ENCODE peak calls at places on chromosomes 7 and 10, in four cellular contexts. One of them, this sample, is unnamed.

GRCh38 chr7:1890289-1891235 is 220.5 kb downstream of the ELFN1 start:
- DNase-seq in foreskin keratinocyte: no peak
- DNase-seq in testis: no peak
- DNase-seq in fibroblast of lung: no peak
- DNase-seq in this sample: no peak

GRCh38 chr10:97331304-97331703 is 3.2 kb downstream of the FRAT2 start:
- DNase-seq in testis: no peak
- DNase-seq in foreskin keratinocyte: no peak
- DNase-seq in fibroblast of lung: no peak
- DNase-seq in this sample: no peak

GRCh38 chr10:132861884-132862461 is 76.0 kb upstream of the NKX6-2 start:
- DNase-seq in fibroblast of lung: no peak
- DNase-seq in testis: no peak
- DNase-seq in foreskin keratinocyte: no peak
- DNase-seq in this sample: no peak

GRCh38 chr10:13612654-13613373 is 26.0 kb downstream of the PRPF18 start:
- DNase-seq in testis: no peak
- DNase-seq in foreskin keratinocyte: no peak
- DNase-seq in fibroblast of lung: no peak
- DNase-seq in this sample: no peak

GRCh38 chr7:75054744-75055527 is 18.7 kb downstream of the RCC1L start:
- DNase-seq in testis: no peak
- DNase-seq in foreskin keratinocyte: no peak
- DNase-seq in fibroblast of lung: peak
- DNase-seq in this sample: peak

GRCh38 chr7:4880218-4880617 is 3.3 kb downstream of the RADIL start:
- DNase-seq in testis: no peak
- DNase-seq in foreskin keratinocyte: no peak
- DNase-seq in fibroblast of lung: no peak
- DNase-seq in this sample: no peak

GRCh38 chr7:36487756-36488336 is 98.2 kb downstream of the ANLN start:
- DNase-seq in testis: peak
- DNase-seq in fibroblast of lung: peak
- DNase-seq in foreskin keratinocyte: peak
- DNase-seq in this sample: peak

GRCh38 chr7:131341690-131342089 is 14.0 kb downstream of the MKLN1 start:
- DNase-seq in foreskin keratinocyte: no peak
- DNase-seq in testis: no peak
- DNase-seq in fibroblast of lung: no peak
- DNase-seq in this sample: no peak

GRCh38 chr10:69335063-69335587 is 56.8 kb downstream of the HK1 start:
- DNase-seq in fibroblast of lung: peak
- DNase-seq in testis: peak
- DNase-seq in foreskin keratinocyte: no peak
- DNase-seq in this sample: peak

GRCh38 chr7:112869111-112869774 is 79.0 kb upstream of the TMEM168 start:
- DNase-seq in foreskin keratinocyte: no peak
- DNase-seq in testis: peak
- DNase-seq in fibroblast of lung: peak
- DNase-seq in this sample: peak

GRCh38 chr7:158054081-158054480 is 533.5 kb downstream of the PTPRN2 start:
- DNase-seq in foreskin keratinocyte: no peak
- DNase-seq in fibroblast of lung: no peak
- DNase-seq in testis: no peak
- DNase-seq in this sample: no peak

GRCh38 chr7:17402628-17403278 is 104.3 kb downstream of the AHR start:
- DNase-seq in testis: peak
- DNase-seq in fibroblast of lung: no peak
- DNase-seq in foreskin keratinocyte: no peak
- DNase-seq in this sample: no peak

GRCh38 chr10:58951750-58952149 is 224.7 kb upstream of the PHYHIPL start:
- DNase-seq in fibroblast of lung: no peak
- DNase-seq in foreskin keratinocyte: no peak
- DNase-seq in testis: no peak
- DNase-seq in this sample: peak

GRCh38 chr10:60566027-60566575 is 176.4 kb upstream of the ANK3 start:
- DNase-seq in testis: no peak
- DNase-seq in fibroblast of lung: no peak
- DNase-seq in foreskin keratinocyte: no peak
- DNase-seq in this sample: no peak

GRCh38 chr10:5891009-5891408 is 966 bp downstream of the FBH1 start:
- DNase-seq in foreskin keratinocyte: no peak
- DNase-seq in fibroblast of lung: no peak
- DNase-seq in testis: no peak
- DNase-seq in this sample: peak

GRCh38 chr10:28937959-28938358 is 260.6 kb downstream of the BAMBI start:
- DNase-seq in foreskin keratinocyte: no peak
- DNase-seq in fibroblast of lung: no peak
- DNase-seq in testis: no peak
- DNase-seq in this sample: no peak

GRCh38 chr10:119302591-119303253 is 95.4 kb downstream of the GRK5 start:
- DNase-seq in testis: no peak
- DNase-seq in foreskin keratinocyte: no peak
- DNase-seq in fibroblast of lung: no peak
- DNase-seq in this sample: no peak

GRCh38 chr10:33041783-33042437 is 83.9 kb upstream of the ITGB1 start:
- DNase-seq in testis: no peak
- DNase-seq in fibroblast of lung: no peak
- DNase-seq in foreskin keratinocyte: no peak
- DNase-seq in this sample: no peak

GRCh38 chr10:102670871-102671434 is 26.7 kb downstream of the TRIM8 start:
- DNase-seq in testis: no peak
- DNase-seq in fibroblast of lung: no peak
- DNase-seq in foreskin keratinocyte: no peak
- DNase-seq in this sample: no peak

GRCh38 chr7:159175792-159176191 is 31.1 kb upstream of the VIPR2 start:
- DNase-seq in fibroblast of lung: no peak
- DNase-seq in foreskin keratinocyte: no peak
- DNase-seq in testis: no peak
- DNase-seq in this sample: no peak

GRCh38 chr7:117010375-117011133 is 57.3 kb downstream of the ST7 start:
- DNase-seq in foreskin keratinocyte: no peak
- DNase-seq in testis: no peak
- DNase-seq in fibroblast of lung: no peak
- DNase-seq in this sample: no peak

GRCh38 chr10:49827297-49827696 is 65.2 kb upstream of the OGDHL start:
- DNase-seq in fibroblast of lung: no peak
- DNase-seq in testis: no peak
- DNase-seq in foreskin keratinocyte: no peak
- DNase-seq in this sample: no peak

DNA sequence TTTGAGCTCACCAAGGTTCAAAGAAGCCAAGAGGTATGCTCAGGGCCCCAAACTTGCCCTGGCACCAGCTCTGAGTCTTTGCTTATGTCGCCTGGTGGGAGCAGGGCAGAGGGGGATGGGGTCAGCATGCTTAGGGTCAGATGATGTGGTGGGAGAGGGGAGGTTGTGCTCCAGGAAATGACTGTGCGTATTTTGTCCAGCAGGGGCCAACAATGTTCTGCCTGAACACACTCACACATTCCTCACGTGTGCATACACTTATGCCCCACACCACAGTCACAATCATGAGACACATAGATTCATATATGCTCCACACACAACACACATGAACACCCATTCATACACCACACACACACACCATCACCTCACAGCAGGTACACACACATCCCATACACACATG is 4.4 kb upstream of the RAMP3 start:
- DNase-seq in foreskin keratinocyte: no peak
- DNase-seq in testis: no peak
- DNase-seq in fibroblast of lung: no peak
- DNase-seq in this sample: no peak
- TF ChIP-seq CTCF in foreskin keratinocyte: no peak
- TF ChIP-seq CTCF in testis: no peak
- TF ChIP-seq CTCF in fibroblast of lung: no peak
- TF ChIP-seq CTCF in this sample: no peak

GRCh38 chr7:122068046-122068445 is 76.0 kb downstream of the AASS start:
- DNase-seq in foreskin keratinocyte: no peak
- DNase-seq in testis: no peak
- DNase-seq in fibroblast of lung: no peak
- DNase-seq in this sample: no peak
- TF ChIP-seq CTCF in foreskin keratinocyte: no peak
- TF ChIP-seq CTCF in testis: no peak
- TF ChIP-seq CTCF in fibroblast of lung: no peak
- TF ChIP-seq CTCF in this sample: no peak

GRCh38 chr10:34824870-34825269 is 9.8 kb upstream of the PARD3 start:
- DNase-seq in foreskin keratinocyte: no peak
- DNase-seq in fibroblast of lung: no peak
- DNase-seq in testis: no peak
- DNase-seq in this sample: no peak
- TF ChIP-seq CTCF in foreskin keratinocyte: peak
- TF ChIP-seq CTCF in fibroblast of lung: peak
- TF ChIP-seq CTCF in testis: no peak
- TF ChIP-seq CTCF in this sample: peak

GRCh38 chr10:86291616-86292340 is 74.8 kb downstream of the GRID1 start:
- DNase-seq in testis: peak
- DNase-seq in fibroblast of lung: no peak
- DNase-seq in foreskin keratinocyte: no peak
- DNase-seq in this sample: no peak
- TF ChIP-seq CTCF in testis: no peak
- TF ChIP-seq CTCF in fibroblast of lung: no peak
- TF ChIP-seq CTCF in foreskin keratinocyte: no peak
- TF ChIP-seq CTCF in this sample: no peak

DNA sequence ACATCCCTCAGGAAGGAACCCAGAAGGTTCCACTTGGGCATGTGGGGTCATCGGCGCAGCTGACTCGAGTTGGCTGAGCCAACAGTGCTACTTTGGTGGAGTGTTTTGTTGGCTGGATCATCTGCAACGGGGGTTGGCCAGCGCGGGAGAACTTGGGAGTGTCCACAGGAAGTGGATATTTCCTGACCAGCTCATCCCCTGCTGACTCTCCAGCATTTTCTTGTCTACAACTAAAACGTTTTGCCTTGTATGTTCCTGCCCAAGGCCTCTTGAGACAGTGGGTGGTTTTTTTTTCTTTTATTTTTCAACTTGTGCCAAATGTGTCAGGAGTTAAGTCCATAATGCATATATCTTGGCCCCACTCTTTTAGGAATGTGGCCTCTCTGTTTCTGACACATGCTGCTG is 208.6 kb downstream of the ZNF365 start:
- DNase-seq in fibroblast of lung: peak
- DNase-seq in foreskin keratinocyte: no peak
- DNase-seq in testis: peak
- DNase-seq in this sample: peak
- TF ChIP-seq CTCF in fibroblast of lung: no peak
- TF ChIP-seq CTCF in foreskin keratinocyte: no peak
- TF ChIP-seq CTCF in testis: no peak
- TF ChIP-seq CTCF in this sample: no peak

GRCh38 chr7:127546313-127546712 is 39.1 kb downstream of the GCC1 start:
- DNase-seq in testis: no peak
- DNase-seq in fibroblast of lung: no peak
- DNase-seq in foreskin keratinocyte: no peak
- DNase-seq in this sample: no peak

GRCh38 chr7:127551941-127552340 is 33.5 kb downstream of the GCC1 start:
- DNase-seq in fibroblast of lung: no peak
- DNase-seq in testis: no peak
- DNase-seq in foreskin keratinocyte: no peak
- DNase-seq in this sample: no peak

GRCh38 chr7:127550247-127550646 is 35.1 kb downstream of the GCC1 start:
- DNase-seq in testis: no peak
- DNase-seq in foreskin keratinocyte: no peak
- DNase-seq in fibroblast of lung: no peak
- DNase-seq in this sample: no peak
- TF ChIP-seq CTCF in testis: no peak
- TF ChIP-seq CTCF in foreskin keratinocyte: peak
- TF ChIP-seq CTCF in fibroblast of lung: peak
- TF ChIP-seq CTCF in this sample: peak

GRCh38 chr10:124560377-124560776 is 98.8 kb downstream of the LHPP start:
- DNase-seq in foreskin keratinocyte: no peak
- DNase-seq in fibroblast of lung: peak
- DNase-seq in testis: peak
- DNase-seq in this sample: peak
- TF ChIP-seq CTCF in foreskin keratinocyte: no peak
- TF ChIP-seq CTCF in fibroblast of lung: no peak
- TF ChIP-seq CTCF in testis: no peak
- TF ChIP-seq CTCF in this sample: no peak

GRCh38 chr10:91412688-91413087 is 2.5 kb downstream of the HECTD2 start:
- DNase-seq in fibroblast of lung: no peak
- DNase-seq in foreskin keratinocyte: no peak
- DNase-seq in testis: no peak
- DNase-seq in this sample: no peak

GRCh38 chr10:91409869-91410637 is at the start of gene HECTD2:
- DNase-seq in foreskin keratinocyte: no peak
- DNase-seq in fibroblast of lung: peak
- DNase-seq in testis: peak
- DNase-seq in this sample: peak

GRCh38 chr10:91409069-91409868 is 875 bp upstream of the HECTD2 start:
- DNase-seq in fibroblast of lung: peak
- DNase-seq in testis: peak
- DNase-seq in foreskin keratinocyte: peak
- DNase-seq in this sample: peak

GRCh38 chr10:91406322-91406721 is 3.8 kb upstream of the HECTD2 start:
- DNase-seq in foreskin keratinocyte: no peak
- DNase-seq in fibroblast of lung: no peak
- DNase-seq in testis: no peak
- DNase-seq in this sample: no peak

GRCh38 chr10:91410638-91411367 is 659 bp downstream of the HECTD2 start:
- DNase-seq in fibroblast of lung: peak
- DNase-seq in foreskin keratinocyte: no peak
- DNase-seq in testis: peak
- DNase-seq in this sample: peak
- TF ChIP-seq CTCF in fibroblast of lung: no peak
- TF ChIP-seq CTCF in foreskin keratinocyte: no peak
- TF ChIP-seq CTCF in testis: no peak
- TF ChIP-seq CTCF in this sample: no peak

GRCh38 chr10:105643662-105644061 is 1002.6 kb downstream of the SORCS3 start:
- DNase-seq in foreskin keratinocyte: no peak
- DNase-seq in fibroblast of lung: no peak
- DNase-seq in testis: no peak
- DNase-seq in this sample: no peak

GRCh38 chr10:105647354-105647753 is 1006.3 kb downstream of the SORCS3 start:
- DNase-seq in foreskin keratinocyte: no peak
- DNase-seq in testis: no peak
- DNase-seq in fibroblast of lung: no peak
- DNase-seq in this sample: no peak

GRCh38 chr10:105644978-105645377 is 1003.9 kb downstream of the SORCS3 start:
- DNase-seq in fibroblast of lung: no peak
- DNase-seq in testis: no peak
- DNase-seq in foreskin keratinocyte: no peak
- DNase-seq in this sample: no peak

GRCh38 chr10:105650311-105650710 is 1009.2 kb downstream of the SORCS3 start:
- DNase-seq in fibroblast of lung: no peak
- DNase-seq in foreskin keratinocyte: no peak
- DNase-seq in testis: no peak
- DNase-seq in this sample: no peak

DNA sequence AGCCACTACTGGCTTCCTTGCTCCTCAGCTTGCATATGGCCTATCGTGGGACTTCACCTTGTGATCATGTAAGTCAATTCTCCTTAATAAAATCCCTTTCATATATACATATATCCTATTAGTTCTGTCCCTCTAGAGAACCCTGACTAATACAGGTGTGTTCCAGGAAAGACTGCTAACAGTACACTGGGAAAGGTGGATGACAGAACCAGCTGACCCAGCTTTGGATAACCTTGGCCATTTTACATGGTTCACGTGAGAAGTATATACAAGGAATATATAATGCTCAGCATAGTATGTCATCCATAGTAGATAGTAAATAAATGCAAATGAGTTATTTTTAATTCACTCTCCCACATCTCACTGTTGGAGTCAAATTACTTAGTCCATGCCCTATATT is 1003.5 kb downstream of the SORCS3 start:
- DNase-seq in fibroblast of lung: no peak
- DNase-seq in testis: no peak
- DNase-seq in foreskin keratinocyte: no peak
- DNase-seq in this sample: no peak
- TF ChIP-seq CTCF in fibroblast of lung: no peak
- TF ChIP-seq CTCF in testis: no peak
- TF ChIP-seq CTCF in foreskin keratinocyte: no peak
- TF ChIP-seq CTCF in this sample: no peak

This sample was measured in fibroblast of pulmonary artery.